ENCODE peak calls at places on chromosomes 7 and 10, in nine cellular contexts. Q is esophagus squamous epithelium, L is psoas muscle, K is tibial artery, J is pancreas, E is iPS DF 6.9, F is upper lobe of right lung, Z is left ventricle myocardium inferior, B is dorsolateral prefrontal cortex. X is an unnamed sample. For H3K27me3, the result is how much of the 10 kb centered on the place peaks cover.

GRCh38 chr7:5422324-5423271 is 1.0 kb downstream of the TNRC18 start:
- DNase-seq in Q (no peak), L (no peak), K (no peak), J (no peak), E (no peak), F (peak), Z (peak), B (no peak), X (peak)

GRCh38 chr10:79286318-79286951 is 60.8 kb upstream of the PPIF start:
- DNase-seq in Q (peak), L (peak), K (peak), J (no peak), E (no peak), F (peak), Z (peak), B (peak), X (peak)

GRCh38 chr10:112801004-112801403 is 149.0 kb upstream of the TCF7L2 start:
- DNase-seq in Q (no peak), L (no peak), K (no peak), J (no peak), E (no peak), F (no peak), Z (no peak), B (no peak), X (no peak)

GRCh38 chr10:132793871-132794849 is 8.2 kb upstream of the NKX6-2 start:
- DNase-seq in Q (no peak), L (no peak), K (no peak), J (peak), E (no peak), F (no peak), Z (no peak), B (no peak), X (no peak)

GRCh38 chr7:32891046-32891799 is at the start of gene KBTBD2:
- DNase-seq in Q (peak), L (peak), K (peak), J (peak), E (no peak), F (peak), Z (peak), B (peak), X (peak)

GRCh38 chr7:43508434-43508833 is 74.5 kb upstream of the STK17A start:
- DNase-seq in Q (no peak), L (no peak), K (no peak), J (no peak), E (no peak), F (no peak), Z (no peak), B (no peak), X (no peak)

GRCh38 chr10:94443549-94443948 is 41.2 kb downstream of the TBC1D12 start:
- DNase-seq in Q (no peak), L (no peak), K (no peak), J (no peak), E (no peak), F (no peak), Z (no peak), B (no peak), X (no peak)

GRCh38 chr10:89327803-89328441 is at the start of gene IFIT3:
- DNase-seq in Q (no peak), L (peak), K (peak), J (no peak), E (no peak), F (no peak), Z (peak), B (no peak), X (peak)

GRCh38 chr10:30346615-30347014 is 2.5 kb downstream of the MTPAP start:
- DNase-seq in Q (no peak), L (no peak), K (no peak), J (no peak), E (no peak), F (no peak), Z (no peak), B (no peak), X (no peak)

GRCh38 chr10:52064084-52064845 is 249.8 kb upstream of the DKK1 start:
- DNase-seq in Q (no peak), L (no peak), K (no peak), J (peak), E (no peak), F (peak), Z (no peak), B (no peak), X (no peak)
- H3K4me3 ChIP-seq in Q (no peak), L (no peak), K (no peak), J (no peak), E (no peak), F (no peak), Z (no peak), B (no peak), X (no peak)

GRCh38 chr7:29281782-29282541 is 87.4 kb downstream of the CHN2 start:
- DNase-seq in Q (no peak), L (no peak), K (peak), J (no peak), E (no peak), F (no peak), Z (peak), B (peak), X (no peak)

GRCh38 chr7:29285451-29285807 is 90.9 kb downstream of the CHN2 start:
- DNase-seq in Q (no peak), L (no peak), K (no peak), J (no peak), E (no peak), F (no peak), Z (no peak), B (no peak), X (no peak)

GRCh38 chr7:29285861-29286260 is 91.3 kb downstream of the CHN2 start:
- DNase-seq in Q (no peak), L (no peak), K (no peak), J (no peak), E (no peak), F (no peak), Z (no peak), B (no peak), X (no peak)

GRCh38 chr7:29284586-29285450 is 90.2 kb downstream of the CHN2 start:
- DNase-seq in Q (no peak), L (no peak), K (no peak), J (no peak), E (no peak), F (no peak), Z (no peak), B (no peak), X (no peak)

GRCh38 chr7:29282819-29283414 is 88.3 kb downstream of the CHN2 start:
- DNase-seq in Q (no peak), L (no peak), K (no peak), J (no peak), E (no peak), F (no peak), Z (no peak), B (no peak), X (no peak)
- H3K27me3 ChIP-seq in Q (under half), L (under half), K (under half), J (under half), E (under half), F (under half), Z (under half), B (under half), X (under half)

DNA sequence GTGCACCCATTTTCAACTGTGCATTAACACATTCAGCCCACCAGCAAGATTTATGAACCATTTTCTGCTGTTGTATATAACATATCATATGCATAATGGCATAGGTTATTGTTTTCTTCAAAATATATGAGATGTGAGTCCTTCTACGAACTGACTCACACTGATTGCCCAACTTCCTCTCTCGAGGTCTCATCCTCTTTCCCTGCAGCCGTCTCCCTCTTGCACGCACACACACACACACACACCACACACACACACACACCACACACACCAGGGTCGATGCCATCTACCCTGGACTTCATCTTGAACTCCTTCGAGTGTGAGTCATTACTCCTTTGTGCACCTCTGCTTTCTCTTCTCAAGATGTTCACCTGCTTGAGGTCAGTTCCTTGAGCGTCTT is 36.7 kb downstream of the EGFR start:
- DNase-seq in Q (no peak), L (no peak), K (no peak), J (no peak), E (no peak), F (no peak), Z (no peak), B (no peak), X (no peak)
- H3K27ac ChIP-seq in Q (peak), L (no peak), K (peak), J (no peak), E (no peak), F (no peak), Z (no peak), B (no peak), X (no peak)

DNA sequence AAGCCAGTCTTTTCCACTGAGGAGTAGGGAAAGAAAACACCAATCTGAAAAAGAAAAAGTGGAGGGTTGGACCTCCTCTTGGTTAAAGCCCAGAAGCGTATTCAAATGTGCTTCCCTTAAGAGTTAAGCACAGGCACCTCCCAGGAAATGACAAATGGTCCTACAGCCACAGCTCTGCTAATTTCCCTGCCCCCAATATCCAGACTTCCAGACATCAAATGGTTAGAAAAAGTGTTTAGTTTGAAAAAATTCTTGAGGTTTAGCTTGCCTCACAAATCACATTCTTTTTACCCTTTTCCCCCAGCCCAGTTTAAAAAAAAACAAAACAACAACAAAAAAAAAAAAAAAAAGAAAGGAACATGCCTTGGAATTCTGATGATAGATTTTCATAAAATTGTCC is 19.0 kb upstream of the COL1A2 start:
- DNase-seq in Q (no peak), L (no peak), K (no peak), J (no peak), E (no peak), F (no peak), Z (no peak), B (no peak), X (no peak)
- H3K4me3 ChIP-seq in Q (peak), L (peak), K (peak), J (no peak), E (no peak), F (no peak), Z (peak), B (no peak), X (no peak)